ENCODE peak calls at places on chromosome 15, in four cellular contexts. E, F, P and J are unnamed samples.
A peak's percentile ranks its signal among the peaks of the same experiment; 100 is the strongest.

GRCh38 chr15:50321680-50322079 is 33.3 kb downstream of the GABPB1 start:
- DNase-seq in F (no peak), E (peak; percentile 24), P (no peak), J (peak; percentile 25)

GRCh38 chr15:50773389-50773788 is 7.9 kb upstream of the SPPL2A start:
- DNase-seq in E (no peak), F (peak; percentile 12), P (no peak), J (peak; percentile 33)

GRCh38 chr15:62254137-62254934 is 89.3 kb upstream of the C2CD4B start:
- DNase-seq in F (peak; percentile 37), P (peak; percentile 14), E (peak; percentile 64), J (peak; percentile 43)

GRCh38 chr15:38229700-38230099 is 22.9 kb upstream of the SPRED1 start:
- DNase-seq in E (no peak), F (peak; percentile 3), P (no peak), J (peak; percentile 48)

GRCh38 chr15:68601206-68602197 is 22.7 kb downstream of the CORO2B start:
- DNase-seq in P (no peak), E (peak; percentile 45), F (no peak), J (no peak)

GRCh38 chr15:96629501-96629900 is 299.0 kb downstream of the NR2F2 start:
- DNase-seq in F (no peak), E (no peak), P (no peak), J (no peak)

GRCh38 chr15:92624401-92624991 is 31.1 kb downstream of the FAM174B start:
- DNase-seq in E (no peak), P (no peak), F (peak; percentile 33), J (no peak)

GRCh38 chr15:40486066-40486770 is 15.4 kb downstream of the CHST14 start:
- DNase-seq in P (no peak), F (no peak), E (no peak), J (no peak)

GRCh38 chr15:63729115-63729884 is 104.4 kb downstream of the HERC1 start:
- DNase-seq in P (no peak), E (no peak), F (no peak), J (peak; percentile 6)

GRCh38 chr15:25544076-25544475 is 105.3 kb upstream of the UBE3A start:
- DNase-seq in E (no peak), F (no peak), P (no peak), J (no peak)

GRCh38 chr15:40081691-40082194 is 26.9 kb downstream of the BMF start:
- DNase-seq in E (peak; percentile 59), P (no peak), F (peak; percentile 73), J (peak; percentile 75)

GRCh38 chr15:70072479-70072878 is 25.2 kb downstream of the TLE3 start:
- DNase-seq in P (no peak), F (no peak), E (no peak), J (no peak)

GRCh38 chr15:88396382-88396781 is 70.8 kb downstream of the MRPL46 start:
- DNase-seq in E (no peak), F (no peak), P (no peak), J (no peak)

GRCh38 chr15:70033529-70034140 is 64.1 kb downstream of the TLE3 start:
- DNase-seq in E (peak; percentile 85), P (no peak), F (peak; percentile 77), J (peak; percentile 62)

GRCh38 chr15:56325186-56325585 is 40.0 kb upstream of the TEX9 start:
- DNase-seq in P (no peak), F (peak; percentile 70), E (peak; percentile 71), J (peak; percentile 33)

GRCh38 chr15:67967871-67968423 is 86.2 kb upstream of the PIAS1 start:
- DNase-seq in F (peak; percentile 71), P (no peak), E (peak; percentile 53), J (peak; percentile 47)

GRCh38 chr15:87348746-87349145 is 907.8 kb downstream of the NTRK3 start:
- DNase-seq in F (peak; percentile 64), E (peak; percentile 62), P (no peak), J (peak; percentile 76)

GRCh38 chr15:64855206-64856000 is 13.7 kb downstream of the PLEKHO2 start:
- DNase-seq in F (peak; percentile 33), E (peak; percentile 45), P (no peak), J (peak; percentile 65)

GRCh38 chr15:31932581-31932980 is 97.7 kb upstream of the CHRNA7 start:
- DNase-seq in F (peak; percentile 80), P (no peak), E (no peak), J (no peak)

GRCh38 chr15:49200347-49200746 is 30.3 kb downstream of the GALK2 start:
- DNase-seq in F (no peak), E (no peak), P (no peak), J (no peak)

GRCh38 chr15:37793851-37794250 is 140.6 kb upstream of the TMCO5A start:
- DNase-seq in P (no peak), F (no peak), E (no peak), J (no peak)

GRCh38 chr15:49015896-49016295 is 30.4 kb downstream of the SECISBP2L start:
- DNase-seq in E (peak; percentile 34), F (no peak), P (no peak), J (no peak)

GRCh38 chr15:89496155-89497098 is at the start of gene RHCG:
- DNase-seq in F (peak; percentile 36), E (peak; percentile 25), P (no peak), J (peak; percentile 24)

GRCh38 chr15:85562824-85563223 is 182.4 kb downstream of the AKAP13 start:
- DNase-seq in E (no peak), P (no peak), F (no peak), J (no peak)

GRCh38 chr15:90819390-90819789 is 49.0 kb upstream of the FURIN start:
- DNase-seq in P (no peak), E (no peak), F (no peak), J (no peak)

GRCh38 chr15:35078221-35078915 is 6.7 kb downstream of the NANOGP8 start:
- DNase-seq in F (peak; percentile 51), E (peak; percentile 72), P (peak; percentile 19), J (peak; percentile 72)

GRCh38 chr15:68432665-68433064 is 702 bp upstream of the ITGA11 start:
- DNase-seq in F (no peak), P (no peak), E (no peak), J (no peak)

GRCh38 chr15:84992157-84992940 is 10.7 kb downstream of the PDE8A start:
- DNase-seq in E (peak; percentile 79), P (peak; percentile 75), F (peak; percentile 94), J (peak; percentile 87)

GRCh38 chr15:68330911-68331310 is 53.4 kb downstream of the FEM1B start:
- DNase-seq in F (no peak), P (no peak), E (no peak), J (no peak)

GRCh38 chr15:89799925-89800500 is 14.6 kb downstream of the ANPEP start:
- DNase-seq in P (no peak), F (no peak), E (no peak), J (no peak)

GRCh38 chr15:90790561-90790960 is 73.4 kb downstream of the BLM start:
- DNase-seq in P (no peak), F (no peak), E (peak; percentile 53), J (no peak)

GRCh38 chr15:55494927-55495326 is 13.1 kb downstream of the DNAAF4 start:
- DNase-seq in E (no peak), P (no peak), F (no peak), J (no peak)

GRCh38 chr15:62208884-62209283 is 43.8 kb upstream of the C2CD4B start:
- DNase-seq in P (no peak), E (no peak), F (no peak), J (no peak)

GRCh38 chr15:75346796-75347221 is at the start of gene NEIL1:
- DNase-seq in F (no peak), E (no peak), P (no peak), J (no peak)